ENCODE peak calls at places on chromosome 2, in six cellular contexts. One of them, this sample, is unnamed.

GRCh38 chr2:119218478-119219064 is 5.1 kb upstream of the STEAP3 start:
- DNase-seq in cardiac muscle cell: peak; percentile 63
- DNase-seq in DND-41: peak; percentile 27
- DNase-seq in heart right ventricle: peak; percentile 51
- DNase-seq in foreskin fibroblast: peak; percentile 80
- DNase-seq in BE2C: peak; percentile 37
- DNase-seq in this sample: peak; percentile 58

GRCh38 chr2:96913398-96914202 is 43.7 kb upstream of the SEMA4C start:
- DNase-seq in cardiac muscle cell: no peak
- DNase-seq in DND-41: peak; percentile 57
- DNase-seq in heart right ventricle: no peak
- DNase-seq in BE2C: no peak
- DNase-seq in foreskin fibroblast: no peak
- DNase-seq in this sample: no peak

GRCh38 chr2:109261906-109262631 is 133.1 kb downstream of the SH3RF3 start:
- DNase-seq in DND-41: no peak
- DNase-seq in BE2C: no peak
- DNase-seq in heart right ventricle: no peak
- DNase-seq in cardiac muscle cell: no peak
- DNase-seq in foreskin fibroblast: no peak
- DNase-seq in this sample: no peak

GRCh38 chr2:149799296-149799695 is 211.7 kb upstream of the MMADHC start:
- DNase-seq in foreskin fibroblast: peak; percentile 27
- DNase-seq in DND-41: no peak
- DNase-seq in heart right ventricle: no peak
- DNase-seq in BE2C: no peak
- DNase-seq in cardiac muscle cell: no peak
- DNase-seq in this sample: peak; percentile 9

GRCh38 chr2:96113367-96113677 is 3.0 kb downstream of the ADRA2B start:
- DNase-seq in cardiac muscle cell: no peak
- DNase-seq in DND-41: no peak
- DNase-seq in foreskin fibroblast: no peak
- DNase-seq in heart right ventricle: no peak
- DNase-seq in BE2C: no peak
- DNase-seq in this sample: no peak

GRCh38 chr2:80328033-80328635 is 23.6 kb upstream of the LRRTM1 start:
- DNase-seq in foreskin fibroblast: no peak
- DNase-seq in heart right ventricle: no peak
- DNase-seq in cardiac muscle cell: peak; percentile 13
- DNase-seq in DND-41: no peak
- DNase-seq in BE2C: no peak
- DNase-seq in this sample: no peak

GRCh38 chr2:223001831-223002230 is 50.2 kb upstream of the KCNE4 start:
- DNase-seq in cardiac muscle cell: no peak
- DNase-seq in BE2C: no peak
- DNase-seq in heart right ventricle: no peak
- DNase-seq in DND-41: no peak
- DNase-seq in foreskin fibroblast: no peak
- DNase-seq in this sample: peak; percentile 11

GRCh38 chr2:226690471-226691024 is 109.1 kb downstream of the IRS1 start:
- DNase-seq in BE2C: no peak
- DNase-seq in heart right ventricle: no peak
- DNase-seq in DND-41: no peak
- DNase-seq in foreskin fibroblast: no peak
- DNase-seq in cardiac muscle cell: no peak
- DNase-seq in this sample: no peak

GRCh38 chr2:240468300-240469238 is 33.1 kb downstream of the GPC1 start:
- DNase-seq in DND-41: no peak
- DNase-seq in heart right ventricle: no peak
- DNase-seq in BE2C: peak; percentile 37
- DNase-seq in foreskin fibroblast: no peak
- DNase-seq in cardiac muscle cell: no peak
- DNase-seq in this sample: no peak

GRCh38 chr2:62456721-62457539 is 49.1 kb downstream of the TMEM17 start:
- DNase-seq in cardiac muscle cell: peak; percentile 77
- DNase-seq in foreskin fibroblast: peak; percentile 89
- DNase-seq in BE2C: peak; percentile 74
- DNase-seq in DND-41: peak; percentile 78
- DNase-seq in heart right ventricle: peak; percentile 79
- DNase-seq in this sample: no peak

GRCh38 chr2:132519566-132519965 is 103.0 kb downstream of the GPR39 start:
- DNase-seq in DND-41: no peak
- DNase-seq in BE2C: no peak
- DNase-seq in foreskin fibroblast: no peak
- DNase-seq in heart right ventricle: no peak
- DNase-seq in cardiac muscle cell: no peak
- DNase-seq in this sample: no peak

GRCh38 chr2:174778479-174778962 is 14.2 kb upstream of the CHRNA1 start:
- DNase-seq in cardiac muscle cell: no peak
- DNase-seq in BE2C: no peak
- DNase-seq in DND-41: peak; percentile 83
- DNase-seq in foreskin fibroblast: peak; percentile 99
- DNase-seq in heart right ventricle: peak; percentile 52
- DNase-seq in this sample: peak; percentile 99

GRCh38 chr2:227774011-227774624 is 28.4 kb downstream of the SCYGR8 start:
- DNase-seq in foreskin fibroblast: no peak
- DNase-seq in DND-41: no peak
- DNase-seq in heart right ventricle: no peak
- DNase-seq in BE2C: no peak
- DNase-seq in cardiac muscle cell: no peak
- DNase-seq in this sample: no peak

GRCh38 chr2:239299218-239299939 is 101.4 kb downstream of the HDAC4 start:
- DNase-seq in DND-41: no peak
- DNase-seq in cardiac muscle cell: no peak
- DNase-seq in foreskin fibroblast: no peak
- DNase-seq in heart right ventricle: no peak
- DNase-seq in BE2C: peak; percentile 19
- DNase-seq in this sample: no peak

GRCh38 chr2:14828223-14828622 is 195.7 kb downstream of the LRATD1 start:
- DNase-seq in cardiac muscle cell: no peak
- DNase-seq in BE2C: no peak
- DNase-seq in DND-41: no peak
- DNase-seq in foreskin fibroblast: no peak
- DNase-seq in heart right ventricle: no peak
- DNase-seq in this sample: no peak

GRCh38 chr2:14826518-14826917 is 194.0 kb downstream of the LRATD1 start:
- DNase-seq in foreskin fibroblast: no peak
- DNase-seq in heart right ventricle: no peak
- DNase-seq in cardiac muscle cell: no peak
- DNase-seq in BE2C: no peak
- DNase-seq in DND-41: no peak
- DNase-seq in this sample: no peak

GRCh38 chr2:14827226-14828023 is 194.9 kb downstream of the LRATD1 start:
- DNase-seq in cardiac muscle cell: no peak
- DNase-seq in BE2C: no peak
- DNase-seq in heart right ventricle: no peak
- DNase-seq in DND-41: no peak
- DNase-seq in foreskin fibroblast: no peak
- DNase-seq in this sample: no peak

DNA sequence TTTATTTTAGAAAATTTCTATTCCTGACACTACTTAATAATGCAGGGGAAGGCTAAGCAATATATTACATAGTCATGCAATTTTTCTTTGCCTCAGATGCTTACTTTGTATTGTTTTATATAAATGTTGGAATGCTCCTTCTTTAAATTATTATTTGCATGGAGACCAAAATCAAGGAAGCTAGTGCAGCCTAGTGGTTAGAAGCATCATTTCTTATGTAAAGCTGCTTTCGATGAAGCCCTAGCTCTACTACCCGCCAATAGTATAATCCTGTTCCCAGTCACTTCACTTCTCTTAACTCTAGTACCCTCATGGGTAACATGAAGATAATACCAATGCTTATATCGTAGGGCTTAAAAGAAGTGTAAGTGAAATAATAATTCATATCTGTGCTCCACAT is 198.9 kb downstream of the LRATD1 start:
- DNase-seq in BE2C: no peak
- DNase-seq in cardiac muscle cell: no peak
- DNase-seq in foreskin fibroblast: no peak
- DNase-seq in DND-41: no peak
- DNase-seq in heart right ventricle: no peak
- DNase-seq in this sample: no peak
- TF ChIP-seq CTCF in BE2C: no peak
- TF ChIP-seq CTCF in cardiac muscle cell: no peak
- TF ChIP-seq CTCF in foreskin fibroblast: peak; percentile 10
- TF ChIP-seq CTCF in DND-41: no peak
- TF ChIP-seq CTCF in heart right ventricle: no peak
- TF ChIP-seq CTCF in this sample: no peak

DNA sequence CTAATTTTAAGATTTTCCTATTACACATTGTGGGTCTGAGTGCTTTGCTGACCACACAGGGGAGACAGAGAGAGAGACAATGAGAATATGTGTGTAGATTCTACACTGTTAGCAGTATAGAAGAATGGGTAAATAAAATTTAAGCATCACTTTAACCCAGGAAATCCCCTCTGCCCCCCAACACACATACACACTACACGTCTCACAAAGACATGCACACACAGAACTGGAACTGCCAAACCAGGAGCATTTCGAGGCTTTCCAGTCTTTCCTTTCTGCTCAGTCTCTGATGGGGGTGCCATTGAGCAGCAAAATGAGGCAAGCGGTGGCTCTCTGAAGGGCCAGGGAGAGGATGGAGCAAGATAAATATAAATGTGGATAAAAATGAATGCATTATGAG is 2.5 kb downstream of the MERTK start:
- DNase-seq in foreskin fibroblast: peak; percentile 68
- DNase-seq in heart right ventricle: no peak
- DNase-seq in BE2C: peak; percentile 30
- DNase-seq in cardiac muscle cell: peak; percentile 41
- DNase-seq in DND-41: no peak
- DNase-seq in this sample: no peak
- H3K4me3 ChIP-seq in foreskin fibroblast: no peak overlapping the region
- H3K4me3 ChIP-seq in heart right ventricle: no peak overlapping the region
- H3K4me3 ChIP-seq in BE2C: no peak overlapping the region
- H3K4me3 ChIP-seq in cardiac muscle cell: no peak overlapping the region
- H3K4me3 ChIP-seq in DND-41: no peak overlapping the region
- H3K4me3 ChIP-seq in this sample: no peak overlapping the region

GRCh38 chr2:186783254-186783653 is 65.7 kb downstream of the ZSWIM2 start:
- DNase-seq in DND-41: no peak
- DNase-seq in BE2C: no peak
- DNase-seq in foreskin fibroblast: no peak
- DNase-seq in heart right ventricle: no peak
- DNase-seq in cardiac muscle cell: no peak
- DNase-seq in this sample: no peak

GRCh38 chr2:186784930-186785329 is 64.0 kb downstream of the ZSWIM2 start:
- DNase-seq in foreskin fibroblast: no peak
- DNase-seq in cardiac muscle cell: no peak
- DNase-seq in heart right ventricle: no peak
- DNase-seq in DND-41: no peak
- DNase-seq in BE2C: no peak
- DNase-seq in this sample: no peak

DNA sequence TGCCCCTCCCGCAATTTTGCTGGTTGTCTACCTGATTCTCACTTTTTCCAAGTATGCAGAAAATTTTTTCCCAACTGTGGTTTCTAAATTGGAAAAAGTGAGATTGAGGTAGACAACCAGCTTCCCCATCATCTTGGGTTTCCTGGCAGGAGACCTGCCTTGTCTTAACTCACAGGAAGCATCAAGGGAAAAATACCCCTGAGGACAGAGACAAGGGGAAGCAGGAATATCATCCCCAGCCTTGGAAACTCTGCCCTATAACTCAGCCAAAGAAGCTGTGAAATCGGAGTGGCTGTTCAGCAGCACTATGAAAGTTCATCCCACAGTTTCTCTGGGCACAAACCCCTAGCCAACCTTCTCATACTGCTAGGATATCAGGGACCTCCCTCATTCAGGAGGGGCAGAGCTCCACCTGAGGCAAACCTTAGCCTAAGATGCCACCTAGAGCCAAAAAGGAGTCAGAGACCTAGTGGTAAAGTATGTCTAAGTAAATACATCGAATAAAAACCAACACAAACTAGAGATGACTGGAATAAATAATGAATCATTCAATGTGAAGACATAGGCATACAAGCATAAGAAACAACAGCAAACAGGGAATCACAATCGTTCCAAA is 68.2 kb downstream of the ZSWIM2 start:
- DNase-seq in DND-41: no peak
- DNase-seq in BE2C: no peak
- DNase-seq in foreskin fibroblast: peak; percentile 8
- DNase-seq in heart right ventricle: no peak
- DNase-seq in cardiac muscle cell: peak; percentile 51
- DNase-seq in this sample: peak; percentile 16
- TF ChIP-seq CTCF in DND-41: peak; percentile 11
- TF ChIP-seq CTCF in BE2C: peak; percentile 52
- TF ChIP-seq CTCF in foreskin fibroblast: no peak
- TF ChIP-seq CTCF in heart right ventricle: no peak
- TF ChIP-seq CTCF in cardiac muscle cell: peak; percentile 20
- TF ChIP-seq CTCF in this sample: peak; percentile 25

DNA sequence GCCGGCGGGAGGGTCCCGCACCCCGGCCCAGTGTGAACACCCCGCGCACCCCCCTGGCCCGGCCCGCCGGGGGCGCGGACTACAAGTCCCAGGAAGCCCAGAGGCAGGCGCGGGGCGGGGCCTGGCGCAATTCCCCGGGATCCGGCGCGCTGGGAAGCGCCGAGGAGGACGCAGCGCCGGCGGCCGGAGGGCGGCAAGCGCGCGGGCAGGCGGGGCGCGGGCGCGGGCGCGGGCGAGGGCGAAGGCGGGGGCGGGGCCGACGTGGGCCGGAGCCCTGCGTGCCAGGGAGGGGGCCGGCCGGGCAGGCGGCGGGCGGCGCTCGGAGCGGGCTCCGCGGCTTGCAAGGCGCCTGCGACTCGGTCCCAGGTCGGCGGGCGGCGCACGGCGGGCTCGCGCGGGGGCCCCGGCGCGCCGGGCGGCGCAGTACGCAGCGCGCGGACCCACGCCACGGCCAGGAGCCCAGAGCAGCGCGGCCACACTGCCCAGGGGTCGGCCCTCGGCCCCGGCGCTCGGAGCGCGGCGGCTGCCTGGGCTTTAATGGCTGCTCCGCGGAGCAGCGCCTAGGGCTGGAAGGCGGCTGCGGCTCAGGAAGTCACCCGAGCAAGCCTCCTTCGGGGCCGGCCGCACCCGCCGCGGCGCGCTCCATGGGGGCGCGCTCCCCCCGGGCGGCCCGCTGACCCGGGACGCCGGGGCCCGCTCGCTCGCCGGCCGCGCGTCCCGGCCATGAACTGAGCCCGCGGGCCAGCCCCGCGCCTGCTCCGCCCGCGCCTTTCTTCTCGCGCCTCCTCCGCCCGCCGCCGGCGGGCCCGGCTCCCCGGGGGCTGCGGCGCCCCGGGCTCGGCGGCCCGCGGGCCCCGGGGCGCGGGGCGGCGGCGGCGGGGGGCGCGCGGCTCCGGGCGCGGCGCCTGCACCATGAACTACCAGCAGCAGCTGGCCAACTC is at the start of gene AGAP1:
- DNase-seq in heart right ventricle: peak; percentile 92
- DNase-seq in cardiac muscle cell: peak; percentile 94
- DNase-seq in foreskin fibroblast: peak; percentile 97
- DNase-seq in DND-41: no peak
- DNase-seq in BE2C: peak; percentile 91
- DNase-seq in this sample: peak; percentile 61
- H3K4me3 ChIP-seq in heart right ventricle: peak within 1 kb of the TSS; percentile 75
- H3K4me3 ChIP-seq in cardiac muscle cell: peak within 1 kb of the TSS; percentile 58
- H3K4me3 ChIP-seq in foreskin fibroblast: peak within 1 kb of the TSS; percentile 66
- H3K4me3 ChIP-seq in DND-41: no peak within 1 kb of the TSS
- H3K4me3 ChIP-seq in BE2C: peak within 1 kb of the TSS; percentile 75
- H3K4me3 ChIP-seq in this sample: peak within 1 kb of the TSS; percentile 51

This sample was measured in astrocyte of the cerebellum.